ENCODE peak calls at places on chromosomes 16 and 17, in seven cellular contexts. One of them, this sample, is unnamed.

GRCh38 chr16:25691519-25692091 is at the start of gene HS3ST4:
- DNase-seq in A549: no peak
- DNase-seq in spleen: no peak
- DNase-seq in Peyer's patch: no peak
- DNase-seq in heart left ventricle: no peak
- DNase-seq in H1: no peak
- DNase-seq in sigmoid colon: no peak
- DNase-seq in this sample: no peak

GRCh38 chr16:72922714-72923113 is 125.2 kb downstream of the ZFHX3 start:
- DNase-seq in sigmoid colon: peak; percentile 7
- DNase-seq in spleen: no peak
- DNase-seq in Peyer's patch: no peak
- DNase-seq in A549: no peak
- DNase-seq in heart left ventricle: no peak
- DNase-seq in H1: no peak
- DNase-seq in this sample: no peak

GRCh38 chr16:9123871-9124270 is 32.4 kb downstream of the HAPSTR1 start:
- DNase-seq in Peyer's patch: peak; percentile 89
- DNase-seq in sigmoid colon: peak; percentile 71
- DNase-seq in H1: no peak
- DNase-seq in A549: peak; percentile 86
- DNase-seq in heart left ventricle: peak; percentile 33
- DNase-seq in spleen: peak; percentile 93
- DNase-seq in this sample: no peak

GRCh38 chr17:77045441-77046041 is 95.2 kb upstream of the SEC14L1 start:
- DNase-seq in spleen: no peak
- DNase-seq in heart left ventricle: no peak
- DNase-seq in A549: no peak
- DNase-seq in H1: no peak
- DNase-seq in Peyer's patch: no peak
- DNase-seq in sigmoid colon: no peak
- DNase-seq in this sample: no peak

GRCh38 chr17:8366231-8366630 is 10.3 kb downstream of the KRABD2 start:
- DNase-seq in A549: no peak
- DNase-seq in heart left ventricle: no peak
- DNase-seq in Peyer's patch: no peak
- DNase-seq in sigmoid colon: no peak
- DNase-seq in H1: no peak
- DNase-seq in spleen: no peak
- DNase-seq in this sample: no peak

GRCh38 chr16:3503513-3503912 is 2.7 kb downstream of the CLUAP1 start:
- DNase-seq in heart left ventricle: no peak
- DNase-seq in sigmoid colon: peak; percentile 37
- DNase-seq in H1: no peak
- DNase-seq in Peyer's patch: no peak
- DNase-seq in A549: no peak
- DNase-seq in spleen: peak; percentile 45
- DNase-seq in this sample: no peak

GRCh38 chr17:46991618-46992017 is 12.6 kb upstream of the RPRML start:
- DNase-seq in sigmoid colon: no peak
- DNase-seq in H1: no peak
- DNase-seq in A549: no peak
- DNase-seq in heart left ventricle: no peak
- DNase-seq in Peyer's patch: no peak
- DNase-seq in spleen: no peak
- DNase-seq in this sample: no peak

GRCh38 chr17:39141915-39142664 is 9.3 kb downstream of the PLXDC1 start:
- DNase-seq in heart left ventricle: no peak
- DNase-seq in H1: no peak
- DNase-seq in sigmoid colon: no peak
- DNase-seq in spleen: no peak
- DNase-seq in Peyer's patch: no peak
- DNase-seq in A549: no peak
- DNase-seq in this sample: no peak

GRCh38 chr17:18921912-18922451 is 30.0 kb upstream of the SLC5A10 start:
- DNase-seq in heart left ventricle: no peak
- DNase-seq in Peyer's patch: no peak
- DNase-seq in sigmoid colon: peak; percentile 59
- DNase-seq in spleen: no peak
- DNase-seq in H1: no peak
- DNase-seq in A549: peak; percentile 96
- DNase-seq in this sample: no peak

GRCh38 chr17:74758846-74759163 is 10.4 kb downstream of the NHERF1 start:
- DNase-seq in Peyer's patch: peak; percentile 77
- DNase-seq in A549: peak; percentile 56
- DNase-seq in H1: no peak
- DNase-seq in heart left ventricle: no peak
- DNase-seq in spleen: no peak
- DNase-seq in sigmoid colon: no peak
- DNase-seq in this sample: no peak

GRCh38 chr17:77427471-77427991 is 286.8 kb downstream of the SEC14L1 start:
- DNase-seq in Peyer's patch: no peak
- DNase-seq in H1: no peak
- DNase-seq in heart left ventricle: peak; percentile 71
- DNase-seq in sigmoid colon: peak; percentile 95
- DNase-seq in A549: no peak
- DNase-seq in spleen: no peak
- DNase-seq in this sample: no peak

GRCh38 chr16:4949986-4950385 is 8.1 kb upstream of the SEC14L5 start:
- DNase-seq in heart left ventricle: no peak
- DNase-seq in sigmoid colon: no peak
- DNase-seq in H1: no peak
- DNase-seq in Peyer's patch: no peak
- DNase-seq in A549: no peak
- DNase-seq in spleen: no peak
- DNase-seq in this sample: no peak

GRCh38 chr16:87953308-87954208 is 2.3 kb downstream of the BANP start:
- DNase-seq in sigmoid colon: no peak
- DNase-seq in Peyer's patch: no peak
- DNase-seq in H1: no peak
- DNase-seq in spleen: no peak
- DNase-seq in heart left ventricle: no peak
- DNase-seq in A549: no peak
- DNase-seq in this sample: no peak
- TF ChIP-seq POLR2A in sigmoid colon: no peak
- TF ChIP-seq POLR2A in Peyer's patch: no peak
- TF ChIP-seq POLR2A in H1: peak; percentile 51
- TF ChIP-seq POLR2A in spleen: no peak
- TF ChIP-seq POLR2A in heart left ventricle: no peak
- TF ChIP-seq POLR2A in A549: no peak
- TF ChIP-seq POLR2A in this sample: no peak

GRCh38 chr16:89412811-89413210 is 77.5 kb downstream of the ANKRD11 start:
- DNase-seq in H1: no peak
- DNase-seq in heart left ventricle: peak; percentile 62
- DNase-seq in sigmoid colon: no peak
- DNase-seq in A549: no peak
- DNase-seq in Peyer's patch: no peak
- DNase-seq in spleen: no peak
- DNase-seq in this sample: no peak

GRCh38 chr16:89410794-89411309 is 79.5 kb downstream of the ANKRD11 start:
- DNase-seq in Peyer's patch: peak; percentile 69
- DNase-seq in H1: no peak
- DNase-seq in A549: no peak
- DNase-seq in sigmoid colon: peak; percentile 78
- DNase-seq in heart left ventricle: peak; percentile 65
- DNase-seq in spleen: no peak
- DNase-seq in this sample: peak; percentile 52

GRCh38 chr16:89410322-89410721 is 80.0 kb downstream of the ANKRD11 start:
- DNase-seq in sigmoid colon: no peak
- DNase-seq in spleen: no peak
- DNase-seq in H1: no peak
- DNase-seq in Peyer's patch: no peak
- DNase-seq in heart left ventricle: no peak
- DNase-seq in A549: no peak
- DNase-seq in this sample: no peak

GRCh38 chr16:89409161-89409711 is 81.1 kb downstream of the ANKRD11 start:
- DNase-seq in sigmoid colon: no peak
- DNase-seq in spleen: peak; percentile 80
- DNase-seq in Peyer's patch: no peak
- DNase-seq in A549: no peak
- DNase-seq in H1: no peak
- DNase-seq in heart left ventricle: no peak
- DNase-seq in this sample: no peak

DNA sequence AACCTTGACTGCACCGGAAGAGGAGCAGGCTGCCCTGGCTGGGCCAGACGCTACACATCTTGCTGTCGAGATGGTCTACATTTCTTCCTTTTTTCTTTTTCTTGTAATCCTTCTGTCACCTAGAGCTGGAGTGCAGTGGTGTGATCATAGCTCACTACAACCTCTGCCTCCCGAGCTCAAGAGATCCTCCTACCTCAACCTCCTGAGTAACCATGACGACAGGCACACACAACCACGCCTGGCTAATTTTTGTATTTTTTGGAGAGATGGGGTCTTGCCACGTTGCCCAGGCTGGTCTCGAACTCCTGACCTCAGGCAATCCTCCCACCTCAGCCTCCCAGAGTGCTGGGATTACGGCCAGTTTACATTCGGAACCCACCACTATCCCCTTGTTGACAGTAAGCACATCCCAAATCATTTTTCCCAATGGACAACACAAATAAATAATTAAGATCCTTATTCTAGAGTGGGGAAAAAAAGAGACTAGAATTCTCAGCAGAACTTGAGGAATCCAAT is 79.0 kb downstream of the ANKRD11 start:
- DNase-seq in Peyer's patch: no peak
- DNase-seq in sigmoid colon: no peak
- DNase-seq in H1: no peak
- DNase-seq in spleen: no peak
- DNase-seq in heart left ventricle: no peak
- DNase-seq in A549: no peak
- DNase-seq in this sample: no peak
- H3K4me1 ChIP-seq in Peyer's patch: peaks cover 50% of the 10 kb centered on the region
- H3K4me1 ChIP-seq in sigmoid colon: peaks cover 76% of the 10 kb centered on the region
- H3K4me1 ChIP-seq in H1: peaks cover 39% of the 10 kb centered on the region
- H3K4me1 ChIP-seq in spleen: peaks cover 93% of the 10 kb centered on the region
- H3K4me1 ChIP-seq in heart left ventricle: peaks cover 81% of the 10 kb centered on the region
- H3K4me1 ChIP-seq in A549: peaks cover 60% of the 10 kb centered on the region
- H3K4me1 ChIP-seq in this sample: no peaks in the 10 kb centered on the region

DNA sequence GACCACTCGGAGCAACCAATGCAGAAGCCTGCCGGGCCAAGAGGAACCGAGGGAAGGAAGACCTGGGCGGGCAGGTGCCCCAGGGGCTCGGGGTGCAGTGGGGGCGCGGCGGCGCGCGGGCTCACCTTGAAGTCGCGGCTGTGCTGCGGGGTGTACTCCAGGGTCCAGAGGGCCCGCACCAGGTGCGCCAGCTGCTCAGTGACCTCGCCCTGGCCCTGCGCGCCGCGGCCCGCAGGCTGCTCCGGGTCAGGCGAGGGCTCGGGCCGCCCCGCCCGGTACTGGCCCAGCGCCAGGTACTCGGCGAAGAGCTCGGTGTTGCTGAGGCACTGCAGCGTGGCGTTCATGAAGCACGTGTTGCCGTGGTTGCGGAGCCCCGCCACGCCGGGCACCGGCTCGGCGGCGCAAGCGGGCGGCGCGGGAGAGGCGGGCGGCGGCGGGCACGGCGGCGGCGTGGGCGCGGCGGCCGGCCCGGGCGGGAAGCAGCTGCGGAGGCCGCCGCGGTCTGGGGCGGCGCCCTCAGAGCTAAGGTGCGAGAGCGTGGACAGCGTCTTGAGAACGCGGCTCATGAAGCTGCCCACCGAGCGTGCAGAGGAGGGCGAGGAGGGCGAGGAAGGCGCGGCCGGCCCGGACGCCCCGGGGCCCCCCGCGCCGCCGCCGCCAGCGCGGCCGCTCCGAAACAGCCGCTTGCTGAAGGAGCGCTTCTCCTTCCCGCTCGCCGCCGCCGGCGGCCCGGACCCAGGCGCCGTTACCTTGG is 562 bp downstream of the USP31 start:
- DNase-seq in H1: no peak
- DNase-seq in Peyer's patch: peak; percentile 89
- DNase-seq in A549: peak; percentile 35
- DNase-seq in spleen: peak; percentile 92
- DNase-seq in sigmoid colon: peak; percentile 88
- DNase-seq in heart left ventricle: peak; percentile 75
- DNase-seq in this sample: peak; percentile 29
- TF ChIP-seq POLR2A in H1: no peak
- TF ChIP-seq POLR2A in Peyer's patch: no peak
- TF ChIP-seq POLR2A in A549: no peak
- TF ChIP-seq POLR2A in spleen: no peak
- TF ChIP-seq POLR2A in sigmoid colon: no peak
- TF ChIP-seq POLR2A in heart left ventricle: no peak
- TF ChIP-seq POLR2A in this sample: no peak

GRCh38 chr17:58396173-58396572 is 21.2 kb downstream of the RNF43 start:
- DNase-seq in spleen: no peak
- DNase-seq in H1: no peak
- DNase-seq in heart left ventricle: no peak
- DNase-seq in Peyer's patch: no peak
- DNase-seq in A549: no peak
- DNase-seq in sigmoid colon: no peak
- DNase-seq in this sample: no peak
- H3K4me1 ChIP-seq in spleen: no peaks in the 10 kb centered on the region
- H3K4me1 ChIP-seq in H1: no peaks in the 10 kb centered on the region
- H3K4me1 ChIP-seq in heart left ventricle: peaks cover 3% of the 10 kb centered on the region
- H3K4me1 ChIP-seq in Peyer's patch: no peaks in the 10 kb centered on the region
- H3K4me1 ChIP-seq in A549: peaks cover 36% of the 10 kb centered on the region
- H3K4me1 ChIP-seq in sigmoid colon: no peaks in the 10 kb centered on the region
- H3K4me1 ChIP-seq in this sample: no peaks in the 10 kb centered on the region

GRCh38 chr17:2055494-2056220 is 754 bp downstream of the HIC1 start:
- DNase-seq in H1: no peak
- DNase-seq in heart left ventricle: peak; percentile 70
- DNase-seq in spleen: peak; percentile 86
- DNase-seq in Peyer's patch: peak; percentile 61
- DNase-seq in sigmoid colon: peak; percentile 68
- DNase-seq in A549: no peak
- DNase-seq in this sample: no peak
- TF ChIP-seq POLR2A in H1: no peak
- TF ChIP-seq POLR2A in heart left ventricle: no peak
- TF ChIP-seq POLR2A in spleen: no peak
- TF ChIP-seq POLR2A in Peyer's patch: no peak
- TF ChIP-seq POLR2A in sigmoid colon: no peak
- TF ChIP-seq POLR2A in A549: no peak
- TF ChIP-seq POLR2A in this sample: no peak